ENCODE peak calls at places on chromosomes 3 and 15, in five cellular contexts. One of them, this sample, is unnamed.
A peak's percentile ranks its signal among the peaks of the same experiment; 100 is the strongest.

GRCh38 chr3:164406281-164406680 is 672.0 kb downstream of the SI start:
- DNase-seq in A673: no peak
- DNase-seq in activated naive CD4-positive, alpha-beta T cell: no peak
- DNase-seq in PC-9: no peak
- DNase-seq in cerebellum: no peak
- DNase-seq in this sample: no peak

GRCh38 chr15:73225358-73226015 is 143.3 kb downstream of the HCN4 start:
- DNase-seq in cerebellum: no peak
- DNase-seq in PC-9: no peak
- DNase-seq in activated naive CD4-positive, alpha-beta T cell: no peak
- DNase-seq in A673: no peak
- DNase-seq in this sample: no peak

GRCh38 chr3:61173685-61174084 is 77.6 kb downstream of the FHIT start:
- DNase-seq in activated naive CD4-positive, alpha-beta T cell: no peak
- DNase-seq in A673: no peak
- DNase-seq in cerebellum: no peak
- DNase-seq in PC-9: no peak
- DNase-seq in this sample: no peak

GRCh38 chr15:70252056-70252935 is 154.6 kb upstream of the TLE3 start:
- DNase-seq in A673: no peak
- DNase-seq in activated naive CD4-positive, alpha-beta T cell: no peak
- DNase-seq in PC-9: no peak
- DNase-seq in cerebellum: no peak
- DNase-seq in this sample: no peak

GRCh38 chr3:147371771-147372340 is 34.5 kb downstream of the ZIC4 start:
- DNase-seq in PC-9: no peak
- DNase-seq in activated naive CD4-positive, alpha-beta T cell: no peak
- DNase-seq in A673: no peak
- DNase-seq in cerebellum: no peak
- DNase-seq in this sample: no peak

GRCh38 chr15:65558336-65558735 is 28.1 kb downstream of the HACD3 start:
- DNase-seq in A673: no peak
- DNase-seq in PC-9: no peak
- DNase-seq in cerebellum: no peak
- DNase-seq in activated naive CD4-positive, alpha-beta T cell: no peak
- DNase-seq in this sample: no peak

GRCh38 chr3:108312656-108313055 is 16.3 kb downstream of the HHLA2 start:
- DNase-seq in A673: no peak
- DNase-seq in cerebellum: no peak
- DNase-seq in PC-9: no peak
- DNase-seq in activated naive CD4-positive, alpha-beta T cell: no peak
- DNase-seq in this sample: no peak

GRCh38 chr3:19264424-19264823 is 116.1 kb downstream of the KCNH8 start:
- DNase-seq in cerebellum: no peak
- DNase-seq in activated naive CD4-positive, alpha-beta T cell: no peak
- DNase-seq in A673: no peak
- DNase-seq in PC-9: no peak
- DNase-seq in this sample: no peak

GRCh38 chr3:179697933-179698332 is 45.1 kb downstream of the USP13 start:
- DNase-seq in PC-9: no peak
- DNase-seq in A673: no peak
- DNase-seq in cerebellum: no peak
- DNase-seq in activated naive CD4-positive, alpha-beta T cell: no peak
- DNase-seq in this sample: no peak

GRCh38 chr15:101170568-101171350 is 81.1 kb downstream of the CHSY1 start:
- DNase-seq in activated naive CD4-positive, alpha-beta T cell: no peak
- DNase-seq in cerebellum: no peak
- DNase-seq in A673: no peak
- DNase-seq in PC-9: no peak
- DNase-seq in this sample: no peak

GRCh38 chr3:197555281-197556261 is at the start of gene BDH1:
- DNase-seq in activated naive CD4-positive, alpha-beta T cell: peak; percentile 20
- DNase-seq in PC-9: peak; percentile 60
- DNase-seq in cerebellum: peak; percentile 68
- DNase-seq in A673: peak; percentile 72
- DNase-seq in this sample: no peak

GRCh38 chr3:52351762-52352055 is 35.6 kb downstream of the DNAH1 start:
- DNase-seq in cerebellum: no peak
- DNase-seq in A673: no peak
- DNase-seq in PC-9: no peak
- DNase-seq in activated naive CD4-positive, alpha-beta T cell: no peak
- DNase-seq in this sample: no peak

This sample was measured in breast epithelium.